ENCODE peak calls at places on chromosomes 11 and 22, in six cellular contexts. F, S, O, C, D and I are unnamed samples.

GRCh38 chr11:44729718-44730117 is 3.0 kb downstream of the TSPAN18 start:
- DNase-seq in C (no peak), O (peak), S (no peak), D (no peak), F (no peak), I (no peak)

GRCh38 chr22:39207141-39208012 is 37.4 kb downstream of the PDGFB start:
- DNase-seq in O (no peak), D (no peak), C (no peak), S (no peak), F (no peak), I (no peak)

GRCh38 chr11:24046731-24047130 is 450.1 kb upstream of the LUZP2 start:
- DNase-seq in D (no peak), F (no peak), C (no peak), O (no peak), S (no peak), I (no peak)

GRCh38 chr22:22687638-22688500 is 43.5 kb downstream of the GGTLC2 start:
- DNase-seq in C (peak), F (peak), S (peak), D (no peak), O (peak), I (peak)

GRCh38 chr11:10355257-10355661 is 50.4 kb downstream of the ADM start:
- DNase-seq in O (no peak), C (no peak), F (no peak), D (no peak), S (no peak), I (no peak)

GRCh38 chr11:111570796-111571195 is 30.3 kb downstream of the LAYN start:
- DNase-seq in F (no peak), O (no peak), S (no peak), D (no peak), C (no peak), I (no peak)

GRCh38 chr11:134780486-134781155 is 368.6 kb upstream of the B3GAT1 start:
- DNase-seq in D (no peak), C (no peak), S (no peak), F (no peak), O (no peak), I (no peak)

GRCh38 chr11:100892886-100893285 is 205.8 kb downstream of the ARHGAP42 start:
- DNase-seq in F (no peak), C (no peak), S (no peak), O (no peak), D (no peak), I (no peak)

GRCh38 chr11:120329556-120329955 is 4.5 kb downstream of the TLCD5 start:
- DNase-seq in D (no peak), O (no peak), F (no peak), C (no peak), S (no peak), I (no peak)

DNA sequence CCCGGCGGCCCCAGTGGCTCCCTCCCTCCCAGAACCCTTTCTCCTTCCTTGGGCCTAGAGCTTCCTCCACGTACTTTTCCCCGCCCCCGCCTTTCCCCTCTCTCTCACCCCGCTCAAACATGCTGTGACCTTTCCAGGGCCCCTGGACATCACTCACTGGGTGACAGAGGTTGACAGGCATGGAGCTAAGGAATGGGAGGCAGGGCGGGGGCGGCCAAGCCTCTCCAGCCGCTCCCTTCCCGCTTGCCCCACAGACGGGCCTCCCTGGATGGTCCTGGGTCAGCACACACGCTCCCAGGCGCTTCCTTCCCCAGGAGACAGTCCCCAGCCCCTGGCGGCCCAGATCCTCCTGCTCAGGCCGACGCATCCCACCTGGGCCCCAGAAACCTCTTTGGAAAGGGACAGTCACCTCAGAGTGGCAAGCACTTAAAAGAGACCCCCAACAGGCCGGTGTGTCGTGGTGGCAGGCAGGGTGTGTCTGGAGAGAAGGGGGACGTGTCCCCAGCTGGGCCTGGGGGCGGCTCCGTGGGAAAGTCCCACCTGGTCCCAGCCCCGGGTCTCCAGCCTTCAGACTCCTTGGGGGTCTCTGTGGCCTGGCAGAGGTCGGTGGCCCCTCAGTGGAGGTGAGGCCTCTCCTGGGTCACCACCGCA is 8.8 kb downstream of the H19 start:
- DNase-seq in F (peak), D (no peak), S (no peak), C (no peak), O (peak), I (no peak)
- H3K4me2 ChIP-seq in F (no peak), D (no peak), S (no peak), C (no peak), O (no peak), I (no peak)

GRCh38 chr11:34502949-34503348 is 10.6 kb downstream of the ELF5 start:
- DNase-seq in C (no peak), D (no peak), F (no peak), S (no peak), O (no peak), I (no peak)
- H3K4me2 ChIP-seq in C (no peak), D (no peak), F (no peak), S (no peak), O (no peak), I (no peak)

GRCh38 chr11:73287400-73288101 is 15.4 kb downstream of the P2RY6 start:
- DNase-seq in D (no peak), C (no peak), S (no peak), O (no peak), F (peak), I (no peak)
- H3K4me2 ChIP-seq in D (no peak), C (no peak), S (no peak), O (no peak), F (peak), I (no peak)

GRCh38 chr11:727281-727701 is 20.0 kb upstream of the TALDO1 start:
- DNase-seq in C (no peak), D (no peak), S (no peak), F (no peak), O (no peak), I (no peak)
- H3K4me2 ChIP-seq in C (no peak), D (peak), S (no peak), F (peak), O (no peak), I (no peak)

GRCh38 chr11:65165847-65166317 is 4.2 kb upstream of the SPDYC start:
- DNase-seq in O (no peak), C (no peak), F (no peak), S (no peak), D (no peak), I (no peak)
- H3K4me2 ChIP-seq in O (no peak), C (no peak), F (peak), S (no peak), D (no peak), I (no peak)

GRCh38 chr11:130580372-130580771 is 131.9 kb downstream of the ADAMTS15 start:
- DNase-seq in O (peak), C (peak), F (peak), S (no peak), D (peak), I (no peak)
- H3K4me2 ChIP-seq in O (no peak), C (peak), F (peak), S (no peak), D (no peak), I (no peak)

GRCh38 chr22:24289138-24289537 is 18.5 kb downstream of the SPECC1L start:
- DNase-seq in C (no peak), S (no peak), D (no peak), O (peak), F (no peak), I (peak)

GRCh38 chr22:24285245-24285644 is 14.6 kb downstream of the SPECC1L start:
- DNase-seq in D (no peak), O (no peak), C (no peak), S (no peak), F (no peak), I (peak)

GRCh38 chr22:24290459-24290858 is 19.8 kb downstream of the SPECC1L start:
- DNase-seq in F (no peak), C (no peak), S (no peak), O (no peak), D (no peak), I (peak)

GRCh38 chr22:24291538-24292201 is 21.0 kb downstream of the SPECC1L start:
- DNase-seq in O (no peak), F (no peak), C (no peak), D (no peak), S (no peak), I (peak)

GRCh38 chr22:24289781-24290181 is 19.1 kb downstream of the SPECC1L start:
- DNase-seq in O (peak), D (no peak), S (no peak), C (peak), F (no peak), I (peak)
- H3K4me2 ChIP-seq in O (no peak), D (no peak), S (no peak), C (peak), F (peak), I (no peak)

GRCh38 chr11:23013509-23013908 is 153.2 kb upstream of the CCDC179 start:
- DNase-seq in D (no peak), F (no peak), O (no peak), S (no peak), C (no peak), I (no peak)
- H3K4me2 ChIP-seq in D (no peak), F (no peak), O (no peak), S (no peak), C (no peak), I (no peak)

GRCh38 chr11:47541070-47541469 is 11.9 kb downstream of the CELF1 start:
- DNase-seq in S (no peak), D (no peak), F (no peak), C (no peak), O (no peak), I (no peak)

GRCh38 chr11:47536925-47537324 is 16.0 kb downstream of the CELF1 start:
- DNase-seq in C (no peak), O (no peak), D (no peak), S (no peak), F (no peak), I (no peak)

GRCh38 chr11:47534707-47535251 is 18.2 kb downstream of the CELF1 start:
- DNase-seq in D (no peak), F (no peak), O (no peak), S (no peak), C (no peak), I (no peak)

GRCh38 chr11:47538741-47539575 is 14.0 kb downstream of the CELF1 start:
- DNase-seq in O (no peak), F (no peak), C (peak), S (no peak), D (no peak), I (no peak)

DNA sequence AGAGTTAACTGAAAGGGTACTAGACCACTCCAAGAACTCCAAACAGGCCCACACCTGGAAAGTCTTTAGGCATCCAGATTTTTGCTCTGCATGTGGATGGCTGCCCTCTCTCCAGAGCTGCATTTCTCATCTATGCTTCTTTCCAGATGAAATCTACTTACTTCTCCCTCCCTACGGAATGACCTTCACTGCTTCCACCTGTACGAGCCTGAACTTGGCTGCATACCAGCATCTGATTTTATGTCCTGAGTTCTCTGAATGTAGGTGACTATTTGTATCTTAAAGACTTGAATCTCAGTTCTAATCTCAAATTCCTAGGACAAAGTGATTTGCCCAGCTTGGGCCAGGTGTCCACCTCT is 13.3 kb downstream of the CELF1 start:
- DNase-seq in S (no peak), O (no peak), D (no peak), F (no peak), C (no peak), I (no peak)
- H3K4me2 ChIP-seq in S (no peak), O (no peak), D (peak), F (peak), C (no peak), I (no peak)

GRCh38 chr22:40721266-40721665 is 42.0 kb downstream of the MCHR1 start:
- DNase-seq in O (peak), C (peak), F (peak), D (no peak), S (no peak), I (no peak)
- H3K4me2 ChIP-seq in O (no peak), C (peak), F (peak), D (no peak), S (no peak), I (no peak)